ENCODE peak calls at places on chromosomes 4 and X, in seven cellular contexts. One of them, this sample, is unnamed.

GRCh38 chr4:74692973-74693372 is 101.3 kb downstream of the BTC start:
- DNase-seq in cardiac fibroblast: no peak
- DNase-seq in left ventricle myocardium superior: no peak
- DNase-seq in NCI-H774: no peak
- DNase-seq in SW480: no peak
- DNase-seq in pancreas: no peak
- DNase-seq in stimulated activated CD8-positive, alpha-beta memory T cell treated with anti-CD3 and anti-CD28 coated beads, Interleukin-12 subunit alpha, Interleukin-12 subunit beta, amount 100 ng/mL, for 4 hours: no peak
- DNase-seq in this sample: no peak

GRCh38 chrX:69189972-69190371 is 24.7 kb upstream of the PJA1 start:
- DNase-seq in cardiac fibroblast: peak; percentile 19
- DNase-seq in left ventricle myocardium superior: peak; percentile 56
- DNase-seq in NCI-H774: no peak
- DNase-seq in SW480: no peak
- DNase-seq in pancreas: no peak
- DNase-seq in stimulated activated CD8-positive, alpha-beta memory T cell treated with anti-CD3 and anti-CD28 coated beads, Interleukin-12 subunit alpha, Interleukin-12 subunit beta, amount 100 ng/mL, for 4 hours: no peak
- DNase-seq in this sample: no peak

GRCh38 chr4:103002551-103002950 is 17.0 kb downstream of the SLC9B1 start:
- DNase-seq in cardiac fibroblast: peak; percentile 32
- DNase-seq in left ventricle myocardium superior: no peak
- DNase-seq in NCI-H774: no peak
- DNase-seq in SW480: no peak
- DNase-seq in pancreas: no peak
- DNase-seq in stimulated activated CD8-positive, alpha-beta memory T cell treated with anti-CD3 and anti-CD28 coated beads, Interleukin-12 subunit alpha, Interleukin-12 subunit beta, amount 100 ng/mL, for 4 hours: no peak
- DNase-seq in this sample: no peak

GRCh38 chr4:80184053-80184790 is 13.1 kb upstream of the PRDM8 start:
- DNase-seq in cardiac fibroblast: peak; percentile 88
- DNase-seq in left ventricle myocardium superior: peak; percentile 94
- DNase-seq in NCI-H774: peak; percentile 70
- DNase-seq in SW480: peak; percentile 55
- DNase-seq in pancreas: peak; percentile 62
- DNase-seq in stimulated activated CD8-positive, alpha-beta memory T cell treated with anti-CD3 and anti-CD28 coated beads, Interleukin-12 subunit alpha, Interleukin-12 subunit beta, amount 100 ng/mL, for 4 hours: peak; percentile 87
- DNase-seq in this sample: no peak

GRCh38 chrX:129737921-129738320 is 858 bp upstream of the XPNPEP2 start:
- DNase-seq in cardiac fibroblast: peak; percentile 52
- DNase-seq in left ventricle myocardium superior: no peak
- DNase-seq in NCI-H774: no peak
- DNase-seq in SW480: no peak
- DNase-seq in pancreas: no peak
- DNase-seq in stimulated activated CD8-positive, alpha-beta memory T cell treated with anti-CD3 and anti-CD28 coated beads, Interleukin-12 subunit alpha, Interleukin-12 subunit beta, amount 100 ng/mL, for 4 hours: no peak
- DNase-seq in this sample: no peak

GRCh38 chrX:21800344-21800770 is 39.1 kb upstream of the MBTPS2 start:
- DNase-seq in cardiac fibroblast: no peak
- DNase-seq in left ventricle myocardium superior: no peak
- DNase-seq in NCI-H774: no peak
- DNase-seq in SW480: no peak
- DNase-seq in pancreas: no peak
- DNase-seq in stimulated activated CD8-positive, alpha-beta memory T cell treated with anti-CD3 and anti-CD28 coated beads, Interleukin-12 subunit alpha, Interleukin-12 subunit beta, amount 100 ng/mL, for 4 hours: no peak
- DNase-seq in this sample: no peak

GRCh38 chr4:37453004-37453360 is 208.4 kb downstream of the NWD2 start:
- DNase-seq in cardiac fibroblast: peak; percentile 74
- DNase-seq in left ventricle myocardium superior: no peak
- DNase-seq in NCI-H774: peak; percentile 74
- DNase-seq in SW480: peak; percentile 90
- DNase-seq in pancreas: peak; percentile 69
- DNase-seq in stimulated activated CD8-positive, alpha-beta memory T cell treated with anti-CD3 and anti-CD28 coated beads, Interleukin-12 subunit alpha, Interleukin-12 subunit beta, amount 100 ng/mL, for 4 hours: no peak
- DNase-seq in this sample: peak; percentile 41

GRCh38 chrX:12548746-12549145 is 242.5 kb upstream of the PRPS2 start:
- DNase-seq in cardiac fibroblast: peak; percentile 41
- DNase-seq in left ventricle myocardium superior: no peak
- DNase-seq in NCI-H774: no peak
- DNase-seq in SW480: peak; percentile 5
- DNase-seq in pancreas: no peak
- DNase-seq in stimulated activated CD8-positive, alpha-beta memory T cell treated with anti-CD3 and anti-CD28 coated beads, Interleukin-12 subunit alpha, Interleukin-12 subunit beta, amount 100 ng/mL, for 4 hours: no peak
- DNase-seq in this sample: no peak

GRCh38 chrX:86348669-86349068 is 200.4 kb downstream of the DACH2 start:
- DNase-seq in cardiac fibroblast: no peak
- DNase-seq in left ventricle myocardium superior: no peak
- DNase-seq in NCI-H774: no peak
- DNase-seq in SW480: no peak
- DNase-seq in pancreas: no peak
- DNase-seq in stimulated activated CD8-positive, alpha-beta memory T cell treated with anti-CD3 and anti-CD28 coated beads, Interleukin-12 subunit alpha, Interleukin-12 subunit beta, amount 100 ng/mL, for 4 hours: no peak
- DNase-seq in this sample: no peak

GRCh38 chr4:42048394-42048793 is 58.1 kb downstream of the SLC30A9 start:
- DNase-seq in cardiac fibroblast: peak; percentile 57
- DNase-seq in left ventricle myocardium superior: no peak
- DNase-seq in NCI-H774: no peak
- DNase-seq in SW480: no peak
- DNase-seq in pancreas: no peak
- DNase-seq in stimulated activated CD8-positive, alpha-beta memory T cell treated with anti-CD3 and anti-CD28 coated beads, Interleukin-12 subunit alpha, Interleukin-12 subunit beta, amount 100 ng/mL, for 4 hours: no peak
- DNase-seq in this sample: no peak

GRCh38 chrX:108516184-108516583 is 76.5 kb downstream of the COL4A5 start:
- DNase-seq in cardiac fibroblast: peak; percentile 73
- DNase-seq in left ventricle myocardium superior: no peak
- DNase-seq in NCI-H774: no peak
- DNase-seq in SW480: no peak
- DNase-seq in pancreas: no peak
- DNase-seq in stimulated activated CD8-positive, alpha-beta memory T cell treated with anti-CD3 and anti-CD28 coated beads, Interleukin-12 subunit alpha, Interleukin-12 subunit beta, amount 100 ng/mL, for 4 hours: no peak
- DNase-seq in this sample: no peak